ENCODE peak calls at places on chromosomes 2 and 18, in ten cellular contexts. G, I, A, T, Q, Z, W, X, S and N are unnamed samples.

GRCh38 chr2:241483305-241483704 is 25.1 kb downstream of the STK25 start:
- DNase-seq in G (no peak), I (no peak), A (no peak), T (no peak), Q (no peak), Z (no peak), W (no peak), X (no peak), S (no peak), N (no peak)

GRCh38 chr18:61896767-61897166 is 4.0 kb upstream of the RNF152 start:
- DNase-seq in G (no peak), I (no peak), A (peak), T (peak), Q (peak), Z (no peak), W (peak), X (no peak), S (no peak), N (peak)

GRCh38 chr2:199228887-199229819 is 228.6 kb downstream of the SATB2 start:
- DNase-seq in G (peak), I (peak), A (peak), T (no peak), Q (no peak), Z (no peak), W (peak), X (peak), S (no peak), N (peak)

GRCh38 chr18:2536063-2536462 is 35.2 kb downstream of the METTL4 start:
- DNase-seq in G (no peak), I (no peak), A (no peak), T (no peak), Q (no peak), Z (no peak), W (peak), X (no peak), S (no peak), N (no peak)

GRCh38 chr2:75500633-75501032 is 60.1 kb downstream of the EVA1A start:
- DNase-seq in G (no peak), I (no peak), A (no peak), T (no peak), Q (no peak), Z (no peak), W (peak), X (no peak), S (no peak), N (no peak)

GRCh38 chr2:88669371-88670214 is 21.9 kb upstream of the RPIA start:
- DNase-seq in G (peak), I (no peak), A (peak), T (no peak), Q (no peak), Z (no peak), W (peak), X (peak), S (peak), N (peak)

GRCh38 chr18:21739604-21740473 is 753 bp upstream of the MIB1 start:
- DNase-seq in G (no peak), I (no peak), A (no peak), T (no peak), Q (no peak), Z (no peak), W (no peak), X (no peak), S (no peak), N (peak)

GRCh38 chr18:59272971-59273935 is at the start of gene RAX:
- DNase-seq in G (peak), I (no peak), A (peak), T (no peak), Q (no peak), Z (no peak), W (peak), X (peak), S (peak), N (peak)

GRCh38 chr2:12169060-12169406 is 422.6 kb downstream of the LPIN1 start:
- DNase-seq in G (no peak), I (no peak), A (peak), T (no peak), Q (no peak), Z (no peak), W (peak), X (no peak), S (no peak), N (peak)

GRCh38 chr2:209495855-209496585 is 72.2 kb downstream of the MAP2 start:
- DNase-seq in G (no peak), I (peak), A (peak), T (no peak), Q (no peak), Z (no peak), W (peak), X (peak), S (no peak), N (peak)

GRCh38 chr2:58620896-58621295 is 379.8 kb upstream of the FANCL start:
- DNase-seq in G (no peak), I (no peak), A (no peak), T (no peak), Q (no peak), Z (no peak), W (no peak), X (no peak), S (no peak), N (no peak)

GRCh38 chr2:23412556-23413155 is 27.7 kb downstream of the KLHL29 start:
- DNase-seq in G (no peak), I (no peak), A (no peak), T (no peak), Q (no peak), Z (no peak), W (peak), X (no peak), S (no peak), N (peak)

GRCh38 chr2:240582781-240583180 is 3.8 kb upstream of the CAPN10 start:
- DNase-seq in G (no peak), I (no peak), A (no peak), T (no peak), Q (no peak), Z (no peak), W (peak), X (no peak), S (no peak), N (no peak)

GRCh38 chr2:118310016-118310877 is 222.0 kb downstream of the INSIG2 start:
- DNase-seq in G (peak), I (no peak), A (peak), T (no peak), Q (no peak), Z (peak), W (peak), X (no peak), S (peak), N (peak)

GRCh38 chr2:112920923-112921532 is 10.1 kb downstream of the IL37 start:
- DNase-seq in G (peak), I (no peak), A (no peak), T (no peak), Q (no peak), Z (no peak), W (peak), X (peak), S (no peak), N (no peak)

GRCh38 chr2:26088038-26088643 is 54.3 kb downstream of the RAB10 start:
- DNase-seq in G (peak), I (no peak), A (peak), T (no peak), Q (no peak), Z (no peak), W (peak), X (peak), S (peak), N (peak)

GRCh38 chr18:568731-569130 is 11.4 kb upstream of the CETN1 start:
- DNase-seq in G (no peak), I (no peak), A (no peak), T (no peak), Q (no peak), Z (no peak), W (peak), X (no peak), S (no peak), N (peak)

GRCh38 chr18:58870130-58870529 is 5.5 kb downstream of the ZNF532 start:
- DNase-seq in G (no peak), I (no peak), A (no peak), T (no peak), Q (no peak), Z (no peak), W (peak), X (no peak), S (no peak), N (no peak)

GRCh38 chr2:29335391-29335790 is 220.2 kb downstream of the CLIP4 start:
- DNase-seq in G (no peak), I (no peak), A (no peak), T (no peak), Q (no peak), Z (no peak), W (no peak), X (no peak), S (no peak), N (no peak)

GRCh38 chr2:100702444-100703134 is 117.3 kb upstream of the NPAS2 start:
- DNase-seq in G (no peak), I (no peak), A (no peak), T (no peak), Q (no peak), Z (no peak), W (no peak), X (no peak), S (no peak), N (no peak)

GRCh38 chr2:84904717-84905174 is 710 bp upstream of the TMSB10 start:
- DNase-seq in G (peak), I (peak), A (peak), T (no peak), Q (peak), Z (no peak), W (peak), X (peak), S (peak), N (peak)

GRCh38 chr18:8998481-8999217 is 103.8 kb upstream of the NDUFV2 start:
- DNase-seq in G (no peak), I (no peak), A (peak), T (peak), Q (no peak), Z (no peak), W (peak), X (no peak), S (no peak), N (peak)

GRCh38 chr2:47221956-47222355 is 66.8 kb upstream of the STPG4 start:
- DNase-seq in G (no peak), I (no peak), A (no peak), T (no peak), Q (no peak), Z (no peak), W (peak), X (no peak), S (no peak), N (no peak)